ENCODE peak calls at places on chromosomes 16 and 17, in five cellular contexts. U is breast epithelium, B is pancreas, K is tibial artery, D is PC-3. C is an unnamed sample. For H3K27me3 and H3K9me3, the result is how much of the 10 kb centered on the place peaks cover.

GRCh38 chr16:77289331-77289809 is 90.2 kb downstream of the SYCE1L start:
- DNase-seq in U (no peak), B (no peak), K (no peak), D (peak), C (peak)

GRCh38 chr17:21677126-21677910 is 15.0 kb upstream of the KCNJ18 start:
- DNase-seq in U (no peak), B (peak), K (no peak), D (no peak), C (no peak)

GRCh38 chr17:48627625-48628510 is 1.7 kb upstream of the HOXB9 start:
- DNase-seq in U (no peak), B (no peak), K (no peak), D (no peak), C (no peak)

GRCh38 chr16:68972720-68973119 is 129.4 kb downstream of the TANGO6 start:
- DNase-seq in U (no peak), B (no peak), K (no peak), D (peak), C (peak)

GRCh38 chr17:27513849-27514248 is 57.6 kb downstream of the KSR1 start:
- DNase-seq in U (no peak), B (no peak), K (no peak), D (no peak), C (no peak)

GRCh38 chr16:29107299-29107698 is 122.4 kb downstream of the LAT start:
- DNase-seq in U (no peak), B (no peak), K (no peak), D (peak), C (no peak)

GRCh38 chr16:88448461-88449266 is 4.4 kb upstream of the ZFPM1 start:
- DNase-seq in U (no peak), B (no peak), K (no peak), D (no peak), C (no peak)

GRCh38 chr17:3381957-3382356 is 4.2 kb downstream of the OR3A2 start:
- DNase-seq in U (no peak), B (no peak), K (no peak), D (no peak), C (no peak)

GRCh38 chr16:23324727-23325126 is 22.6 kb downstream of the SCNN1B start:
- DNase-seq in U (peak), B (no peak), K (no peak), D (peak), C (peak)

GRCh38 chr17:31654936-31655335 is 204.1 kb downstream of the COPRS start:
- DNase-seq in U (peak), B (no peak), K (no peak), D (peak), C (peak)

GRCh38 chr16:70767377-70768204 is 33.4 kb downstream of the VAC14 start:
- DNase-seq in U (no peak), B (no peak), K (no peak), D (peak), C (peak)

GRCh38 chr17:57078274-57078673 is 6.8 kb upstream of the AKAP1 start:
- DNase-seq in U (no peak), B (no peak), K (no peak), D (no peak), C (no peak)

GRCh38 chr16:61581417-61582046 is 454.7 kb downstream of the CDH8 start:
- DNase-seq in U (no peak), B (peak), K (no peak), D (no peak), C (no peak)

GRCh38 chr16:75218256-75219076 is at the start of gene CTRB1:
- DNase-seq in U (no peak), B (peak), K (no peak), D (no peak), C (no peak)

GRCh38 chr16:19613834-19614233 is 58.3 kb downstream of the VPS35L start:
- DNase-seq in U (no peak), B (no peak), K (no peak), D (no peak), C (no peak)

GRCh38 chr17:72447251-72447640 is 326.4 kb downstream of the SOX9 start:
- DNase-seq in U (no peak), B (no peak), K (no peak), D (no peak), C (no peak)

GRCh38 chr17:29827179-29827578 is 102.8 kb downstream of the SSH2 start:
- DNase-seq in U (no peak), B (no peak), K (no peak), D (no peak), C (no peak)

GRCh38 chr16:79415983-79416641 is 184.4 kb downstream of the MAF start:
- DNase-seq in U (no peak), B (no peak), K (no peak), D (no peak), C (no peak)

GRCh38 chr17:1555618-1556471 is 6.7 kb downstream of the PITPNA start:
- DNase-seq in U (no peak), B (no peak), K (no peak), D (no peak), C (no peak)

GRCh38 chr16:69107311-69107962 is 2.0 kb downstream of the HAS3 start:
- DNase-seq in U (no peak), B (peak), K (no peak), D (peak), C (peak)

GRCh38 chr16:9820481-9821246 is 361.6 kb downstream of the GRIN2A start:
- DNase-seq in U (no peak), B (no peak), K (no peak), D (no peak), C (no peak)

GRCh38 chr17:39666601-39667261 is 1.5 kb upstream of the PNMT start:
- DNase-seq in U (no peak), B (no peak), K (peak), D (no peak), C (peak)

GRCh38 chr17:39668141-39668924 is at the start of gene PNMT:
- DNase-seq in U (peak), B (peak), K (peak), D (peak), C (peak)

GRCh38 chr17:39666231-39666600 is 1.1 kb downstream of the TCAP start:
- DNase-seq in U (no peak), B (no peak), K (no peak), D (no peak), C (peak)

GRCh38 chr17:39665642-39666221 is 583 bp downstream of the TCAP start:
- DNase-seq in U (no peak), B (no peak), K (no peak), D (peak), C (peak)

GRCh38 chr17:39667262-39668140 is 752 bp upstream of the PNMT start:
- DNase-seq in U (no peak), B (peak), K (no peak), D (no peak), C (no peak)
- H3K4me3 ChIP-seq in U (peak), B (no peak), K (peak), D (no peak), C (no peak)

DNA sequence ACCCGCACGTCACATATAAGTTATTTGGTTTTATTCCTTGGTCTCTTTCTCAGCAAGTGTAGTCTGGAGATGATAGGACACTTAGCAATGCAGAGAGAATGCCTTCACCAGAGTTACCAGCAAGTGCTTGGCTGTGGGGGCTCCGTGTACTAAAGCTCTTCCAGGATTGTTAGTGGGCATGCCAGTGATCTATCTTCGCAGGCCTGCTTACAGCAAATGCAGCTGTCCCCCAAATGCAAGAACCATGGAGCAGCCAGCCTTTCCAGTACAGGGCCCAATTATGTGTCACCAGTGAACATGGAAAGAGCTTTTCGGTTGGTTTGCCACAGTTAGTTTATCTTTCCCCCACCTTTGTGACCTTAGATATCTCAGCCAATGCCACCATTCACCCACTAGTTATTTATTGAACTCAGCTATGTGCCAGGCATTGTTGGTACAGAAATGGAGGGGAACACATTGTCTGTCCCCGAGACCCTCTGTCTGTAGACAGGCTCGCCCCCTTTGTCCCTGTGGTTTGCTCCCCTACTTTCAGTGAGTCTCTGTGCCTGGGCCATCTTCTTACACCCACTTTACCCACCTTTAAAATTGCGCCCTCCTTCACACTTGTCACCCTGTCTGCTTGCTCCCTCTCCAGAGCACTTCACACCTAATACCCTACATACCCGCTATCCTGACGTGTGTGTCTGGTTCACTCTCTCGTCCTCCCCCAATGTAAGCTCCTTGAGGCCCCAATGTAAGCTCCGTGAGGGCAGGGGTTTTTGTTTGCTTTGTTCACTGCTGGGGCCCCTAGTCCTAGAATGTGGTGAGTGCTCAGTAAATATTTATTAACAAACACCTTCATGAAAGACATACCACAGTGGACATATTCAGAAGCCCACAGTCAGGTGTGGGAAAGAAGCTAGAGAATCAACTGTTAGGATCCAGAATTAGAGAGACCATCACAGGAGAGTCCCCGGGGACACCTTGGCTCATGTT is 13.3 kb downstream of the USP10 start:
- DNase-seq in U (no peak), B (no peak), K (no peak), D (no peak), C (no peak)
- H3K27me3 ChIP-seq in U (under half), B (under half), K (under half), D (under half), C (under half)

GRCh38 chr16:35148748-35149147 is 1689.3 kb downstream of the TP53TG3F start:
- DNase-seq in U (no peak), B (no peak), K (no peak), D (no peak), C (no peak)
- H3K9me3 ChIP-seq in U (under half), B (under half), K (under half), D (under half), C (under half)

GRCh38 chr17:42680331-42680808 is 1.3 kb downstream of the CCR10 start:
- DNase-seq in U (no peak), B (peak), K (peak), D (no peak), C (no peak)
- H3K4me3 ChIP-seq in U (peak), B (no peak), K (peak), D (no peak), C (no peak)

GRCh38 chr17:79153367-79154130 is 78.9 kb downstream of the ENGASE start:
- DNase-seq in U (no peak), B (no peak), K (no peak), D (no peak), C (no peak)
- H3K27me3 ChIP-seq in U (half or more), B (under half), K (under half), D (half or more), C (half or more)

DNA sequence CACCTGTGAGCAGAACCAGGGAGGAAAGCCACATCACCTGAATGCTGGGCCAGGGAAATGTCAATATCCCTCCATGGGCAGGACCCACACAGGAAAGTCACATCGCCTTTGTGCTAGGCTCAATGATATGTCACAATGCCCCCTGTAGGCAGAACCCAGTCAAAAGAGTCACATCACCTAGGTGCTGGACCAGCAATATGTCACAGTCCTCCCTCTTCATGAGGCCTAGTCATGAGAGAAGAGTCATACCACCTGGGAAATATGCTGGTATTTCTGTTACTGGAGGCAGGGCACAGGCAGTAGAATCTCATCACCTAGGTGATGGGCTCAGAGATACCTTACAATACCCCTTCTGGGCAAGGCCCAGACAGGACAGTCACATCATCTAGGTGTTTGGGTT is 1843.4 kb downstream of the TP53TG3F start:
- DNase-seq in U (no peak), B (no peak), K (no peak), D (no peak), C (no peak)
- H3K9me3 ChIP-seq in U (under half), B (under half), K (under half), D (under half), C (under half)

GRCh38 chr17:59962739-59963318 is 1.7 kb downstream of the RNFT1 start:
- DNase-seq in U (no peak), B (no peak), K (no peak), D (no peak), C (no peak)
- H3K4me3 ChIP-seq in U (no peak), B (no peak), K (peak), D (no peak), C (no peak)

DNA sequence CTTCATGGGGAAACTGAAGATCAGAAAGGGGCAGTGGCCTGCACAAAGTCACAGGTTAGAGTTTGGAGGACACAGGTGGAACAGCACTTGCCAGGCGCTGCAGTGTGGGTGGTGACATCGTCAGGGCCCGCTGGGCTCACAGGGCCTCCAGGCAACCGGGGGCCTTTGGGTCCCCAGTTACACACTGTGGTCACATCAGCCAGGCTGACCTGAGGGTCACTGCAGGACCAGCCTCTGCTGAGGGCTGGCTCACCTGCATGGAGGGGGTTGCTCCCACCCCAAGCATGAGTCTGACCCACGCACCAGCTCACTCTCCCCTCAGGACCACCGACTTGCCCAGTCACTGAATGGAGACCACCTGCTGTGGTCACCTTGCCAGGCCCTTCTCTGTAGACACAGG is 17.0 kb downstream of the FOXN1 start:
- DNase-seq in U (no peak), B (peak), K (no peak), D (no peak), C (no peak)
- H3K27me3 ChIP-seq in U (under half), B (under half), K (under half), D (under half), C (under half)

DNA sequence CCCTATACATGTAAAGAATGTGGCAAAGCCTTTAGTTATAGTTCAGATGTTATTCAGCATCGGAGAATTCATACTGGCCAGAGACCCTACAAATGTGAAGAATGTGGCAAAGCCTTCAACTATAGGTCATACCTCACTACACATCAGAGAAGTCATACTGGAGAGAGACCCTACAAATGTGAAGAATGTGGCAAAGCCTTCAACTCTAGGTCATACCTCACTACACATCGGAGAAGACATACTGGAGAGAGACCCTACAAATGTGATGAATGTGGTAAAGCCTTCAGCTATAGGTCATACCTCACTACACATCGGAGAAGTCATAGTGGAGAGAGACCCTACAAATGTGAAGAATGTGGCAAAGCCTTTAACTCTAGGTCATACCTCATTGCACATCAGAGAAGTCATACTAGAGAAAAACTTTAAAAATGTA is 42.5 kb downstream of the ZNF267 start:
- DNase-seq in U (no peak), B (no peak), K (no peak), D (no peak), C (no peak)
- H3K9me3 ChIP-seq in U (half or more), B (under half), K (half or more), D (half or more), C (half or more)

C was measured in MG63.